ENCODE peak calls at places on chromosome 16, in nine cellular contexts. P is stomach, H is adrenal gland, J is body of pancreas, X is thyroid gland, Q is uterus, C is A549, I is transverse colon, V is esophagus squamous epithelium. B is an unnamed sample. For H3K4me1, the result is how much of the 10 kb centered on the place peaks cover.

GRCh38 chr16:70523621-70524405 is at the start of gene SF3B3:
- DNase-seq in C (peak), V (peak), Q (peak), H (peak), X (peak), I (peak), J (peak), P (peak), B (peak)

GRCh38 chr16:57091200-57091989 is 988 bp upstream of the CPNE2 start:
- DNase-seq in X (peak), V (no peak), Q (peak), C (peak), J (peak), H (peak), I (peak), P (peak), B (no peak)

GRCh38 chr16:11256657-11257130 is 690 bp upstream of the SOCS1 start:
- DNase-seq in Q (no peak), X (peak), H (peak), V (no peak), I (peak), P (peak), C (peak), J (peak), B (peak)

GRCh38 chr16:49557070-49557446 is 183.5 kb downstream of the C16orf78 start:
- DNase-seq in Q (no peak), H (no peak), J (no peak), X (peak), I (no peak), V (no peak), C (no peak), P (no peak), B (peak)

GRCh38 chr16:57092786-57093301 is 461 bp downstream of the CPNE2 start:
- DNase-seq in C (peak), V (no peak), X (peak), H (peak), I (peak), J (peak), P (peak), Q (no peak), B (peak)

GRCh38 chr16:11049396-11050059 is 105.2 kb downstream of the CLEC16A start:
- DNase-seq in Q (no peak), P (no peak), H (no peak), I (no peak), X (no peak), J (no peak), C (peak), V (no peak), B (no peak)

GRCh38 chr16:84932691-84933090 is 78.6 kb downstream of the ZDHHC7 start:
- DNase-seq in P (no peak), V (no peak), J (no peak), Q (no peak), C (no peak), H (no peak), X (no peak), I (no peak), B (no peak)

GRCh38 chr16:14070877-14071575 is at the start of gene MRTFB:
- DNase-seq in P (peak), Q (peak), X (peak), I (peak), C (peak), H (peak), V (no peak), J (peak), B (peak)

GRCh38 chr16:79600636-79601091 is at the start of gene MAF:
- DNase-seq in P (peak), I (peak), X (peak), H (peak), C (peak), Q (peak), V (peak), J (peak), B (peak)

GRCh38 chr16:30998852-30999761 is 11.3 kb downstream of the STX1B start:
- DNase-seq in C (no peak), H (no peak), I (no peak), V (no peak), X (no peak), J (no peak), Q (no peak), P (no peak), B (no peak)

GRCh38 chr16:4767872-4768548 is 1.0 kb upstream of the ZNF500 start:
- DNase-seq in P (no peak), X (peak), I (peak), H (peak), C (no peak), Q (peak), V (no peak), J (peak), B (no peak)

GRCh38 chr16:12144355-12144754 is 167.8 kb downstream of the SNX29 start:
- DNase-seq in Q (no peak), I (no peak), V (no peak), P (no peak), X (no peak), C (no peak), H (no peak), J (no peak), B (no peak)

GRCh38 chr16:48531011-48531962 is 78.7 kb downstream of the N4BP1 start:
- DNase-seq in P (no peak), Q (peak), I (no peak), C (no peak), J (no peak), X (no peak), V (no peak), H (no peak), B (no peak)

GRCh38 chr16:76201385-76201784 is 75.8 kb upstream of the CNTNAP4 start:
- DNase-seq in C (no peak), X (no peak), I (no peak), Q (no peak), J (no peak), H (no peak), V (no peak), P (no peak), B (no peak)

GRCh38 chr16:62135903-62136302 is 99.7 kb upstream of the CDH8 start:
- DNase-seq in I (no peak), J (no peak), V (no peak), P (no peak), X (no peak), C (no peak), Q (no peak), H (no peak), B (no peak)

GRCh38 chr16:23729503-23730424 is 16.7 kb upstream of the ERN2 start:
- DNase-seq in P (peak), V (no peak), I (peak), C (no peak), X (no peak), Q (no peak), H (no peak), J (no peak), B (peak)

GRCh38 chr16:27174798-27175197 is 28.5 kb upstream of the KDM8 start:
- DNase-seq in I (no peak), X (no peak), V (no peak), H (no peak), C (peak), P (no peak), J (no peak), Q (no peak), B (no peak)

GRCh38 chr16:3101841-3102470 is 2.9 kb upstream of the ZSCAN10 start:
- DNase-seq in J (no peak), H (no peak), V (no peak), I (no peak), Q (no peak), C (no peak), X (no peak), P (no peak), B (no peak)

GRCh38 chr16:49604602-49605001 is 231.0 kb downstream of the C16orf78 start:
- DNase-seq in C (no peak), X (no peak), P (no peak), J (no peak), I (no peak), H (no peak), Q (no peak), V (no peak), B (no peak)

GRCh38 chr16:19748389-19749110 is 30.5 kb downstream of the IQCK start:
- DNase-seq in P (no peak), H (no peak), C (no peak), J (no peak), Q (no peak), V (no peak), X (no peak), I (no peak), B (no peak)

GRCh38 chr16:87183647-87184046 is 133.5 kb downstream of the C16orf95 start:
- DNase-seq in H (no peak), V (no peak), P (no peak), C (no peak), J (no peak), Q (no peak), I (no peak), X (no peak), B (no peak)

GRCh38 chr16:48231675-48232214 is 12.4 kb upstream of the LONP2 start:
- DNase-seq in Q (no peak), C (peak), V (no peak), X (peak), J (no peak), H (peak), I (peak), P (peak), B (no peak)

GRCh38 chr16:3074860-3075545 is 9.6 kb downstream of the IL32 start:
- DNase-seq in V (no peak), X (no peak), J (no peak), Q (no peak), C (no peak), I (peak), H (no peak), P (peak), B (no peak)

GRCh38 chr16:48434653-48435318 is 49.6 kb upstream of the SIAH1 start:
- DNase-seq in J (no peak), Q (no peak), X (no peak), I (no peak), H (peak), C (peak), V (no peak), P (no peak), B (no peak)

GRCh38 chr16:21599158-21599993 is at the start of gene METTL9:
- DNase-seq in V (peak), H (peak), J (peak), C (peak), P (peak), Q (peak), X (peak), I (peak), B (peak)
- TF ChIP-seq POLR2A in V (no peak), H (peak), J (peak), C (peak), P (no peak), Q (peak), X (peak), I (peak), B (peak)

GRCh38 chr16:81549547-81550411 is 105.2 kb downstream of the CMIP start:
- DNase-seq in X (no peak), J (no peak), Q (no peak), V (no peak), I (no peak), P (no peak), C (no peak), H (no peak), B (no peak)

GRCh38 chr16:81550412-81550768 is 105.8 kb downstream of the CMIP start:
- DNase-seq in V (no peak), I (no peak), J (no peak), Q (no peak), H (no peak), X (no peak), C (no peak), P (no peak), B (peak)

GRCh38 chr16:81548551-81548900 is 103.9 kb downstream of the CMIP start:
- DNase-seq in Q (no peak), P (no peak), V (no peak), H (no peak), I (no peak), X (no peak), J (no peak), C (no peak), B (no peak)

GRCh38 chr16:81547919-81548216 is 103.3 kb downstream of the CMIP start:
- DNase-seq in Q (no peak), V (no peak), P (no peak), X (no peak), I (no peak), C (no peak), H (no peak), J (no peak), B (no peak)

GRCh38 chr16:81548901-81549546 is 104.4 kb downstream of the CMIP start:
- DNase-seq in P (no peak), X (no peak), I (peak), Q (no peak), H (no peak), V (no peak), J (peak), C (peak), B (no peak)
- H3K4me1 ChIP-seq in P (half or more), X (under half), I (under half), Q (under half), H (half or more), V (under half), J (under half), C (half or more), B (under half)

GRCh38 chr16:74607310-74607966 is 524 bp upstream of the GLG1 start:
- DNase-seq in J (no peak), V (no peak), H (no peak), Q (no peak), I (no peak), P (no peak), C (no peak), X (no peak), B (no peak)
- H3K27ac ChIP-seq in J (peak), V (peak), H (peak), Q (peak), I (peak), P (peak), C (peak), X (peak), B (peak)

DNA sequence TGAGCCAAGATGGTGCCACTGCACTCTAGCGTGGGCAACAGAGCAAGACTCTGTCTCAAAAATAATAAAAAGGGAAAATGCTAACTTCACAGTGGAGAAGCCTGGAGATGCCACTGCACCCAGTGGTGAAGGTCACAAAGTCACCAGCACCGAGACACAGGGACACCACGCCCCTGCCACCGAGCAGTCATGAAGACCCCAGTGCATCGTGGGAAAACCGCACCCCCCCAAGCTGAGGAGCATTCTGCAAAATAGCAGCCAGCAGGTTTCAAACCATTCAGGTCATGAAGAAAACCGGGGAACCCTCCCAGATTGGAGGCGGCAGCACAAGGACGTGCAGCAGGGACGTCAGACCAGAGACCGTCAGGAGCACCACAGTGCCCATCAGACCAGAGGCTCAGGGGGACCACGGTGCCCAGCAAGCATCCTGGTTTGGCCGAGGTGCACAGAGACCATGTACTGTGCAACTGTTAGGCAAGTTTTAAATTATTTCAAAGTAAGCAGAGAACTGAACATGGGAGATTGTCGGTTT is 13.7 kb downstream of the CHMP1A start:
- DNase-seq in J (no peak), I (no peak), C (no peak), P (no peak), X (no peak), Q (no peak), V (no peak), H (no peak), B (no peak)
- TF ChIP-seq POLR2A in J (no peak), I (no peak), C (no peak), P (no peak), X (no peak), Q (no peak), V (no peak), H (no peak), B (no peak)